ENCODE peak calls at places on chromosomes 11 and 22, in five cellular contexts. C is IMR-90, J is endothelial cell, O is HL-60, D is AG10803. K is an unnamed sample.
A peak's percentile ranks its signal among the peaks of the same experiment; 100 is the strongest.

GRCh38 chr22:20885557-20886323 is 26.9 kb downstream of the SNAP29 start:
- DNase-seq in C (peak; percentile 82), J (peak; percentile 87), O (peak; percentile 85), D (peak; percentile 75), K (peak; percentile 92)

GRCh38 chr11:128323381-128323780 is 264.0 kb downstream of the ETS1 start:
- DNase-seq in C (peak; percentile 48), J (no peak), O (no peak), D (peak; percentile 43), K (peak; percentile 45)

GRCh38 chr11:59196777-59197176 is 15.9 kb downstream of the MPEG1 start:
- DNase-seq in C (no peak), J (no peak), O (no peak), D (no peak), K (no peak)

GRCh38 chr22:49158741-49159564 is 668.7 kb downstream of the BRD1 start:
- DNase-seq in C (no peak), J (no peak), O (no peak), D (no peak), K (no peak)

GRCh38 chr11:19279455-19279854 is 38.7 kb upstream of the E2F8 start:
- DNase-seq in C (no peak), J (no peak), O (no peak), D (no peak), K (no peak)

GRCh38 chr11:72240461-72241289 is 3.3 kb downstream of the PHOX2A start:
- DNase-seq in C (no peak), J (no peak), O (no peak), D (no peak), K (no peak)

GRCh38 chr11:115612331-115612730 is 108.1 kb upstream of the CADM1 start:
- DNase-seq in C (peak; percentile 50), J (no peak), O (no peak), D (peak; percentile 61), K (no peak)

GRCh38 chr11:103091441-103091809 is 535 bp downstream of the DCUN1D5 start:
- DNase-seq in C (peak; percentile 41), J (peak; percentile 48), O (peak; percentile 50), D (no peak), K (peak; percentile 51)

GRCh38 chr11:76768091-76769047 is 14.8 kb upstream of the TSKU start:
- DNase-seq in C (no peak), J (no peak), O (peak; percentile 95), D (peak; percentile 45), K (no peak)

GRCh38 chr11:44203270-44204043 is 106.5 kb downstream of the ALX4 start:
- DNase-seq in C (no peak), J (no peak), O (no peak), D (no peak), K (no peak)

GRCh38 chr11:83815736-83816135 is 529.6 kb upstream of the CCDC90B start:
- DNase-seq in C (peak; percentile 23), J (no peak), O (no peak), D (no peak), K (no peak)

DNA sequence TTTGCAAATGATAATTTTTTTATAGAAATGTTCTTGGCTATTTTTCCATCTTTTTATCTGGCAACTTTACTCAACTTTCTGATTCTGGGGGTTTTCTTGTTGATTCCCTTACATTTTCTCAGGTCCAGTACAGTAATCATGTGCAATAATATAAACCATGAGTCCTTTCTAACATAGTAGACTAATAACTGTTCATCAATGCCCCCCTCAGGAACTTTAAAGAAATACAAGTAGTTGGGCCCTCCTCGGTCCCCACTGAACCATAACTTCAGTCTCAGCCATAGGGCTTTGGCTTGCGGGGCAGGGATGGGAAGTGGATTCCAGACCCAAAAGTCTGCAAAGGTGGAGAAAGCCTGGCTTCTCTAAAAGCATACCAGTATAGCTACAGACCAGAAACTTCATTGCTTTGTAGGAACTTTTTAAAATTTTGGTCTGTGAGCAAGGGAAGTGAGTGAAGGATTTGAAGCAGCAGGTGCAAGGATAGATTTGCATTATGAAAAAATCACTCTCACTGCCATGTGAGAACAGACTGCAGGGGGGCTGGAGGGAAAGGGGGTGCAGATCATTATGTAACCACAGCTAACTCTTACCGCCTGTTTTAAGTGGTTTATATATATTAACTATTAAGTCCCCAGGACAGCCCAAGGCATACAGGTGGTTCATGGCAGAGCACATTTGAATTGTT is 10.5 kb upstream of the TUB start:
- DNase-seq in C (peak; percentile 61), J (no peak), O (no peak), D (peak; percentile 41), K (peak; percentile 63)
- TF ChIP-seq CTCF in C (peak; percentile 62), J (peak; percentile 24), O (no peak), D (peak; percentile 57), K (peak; percentile 58)

DNA sequence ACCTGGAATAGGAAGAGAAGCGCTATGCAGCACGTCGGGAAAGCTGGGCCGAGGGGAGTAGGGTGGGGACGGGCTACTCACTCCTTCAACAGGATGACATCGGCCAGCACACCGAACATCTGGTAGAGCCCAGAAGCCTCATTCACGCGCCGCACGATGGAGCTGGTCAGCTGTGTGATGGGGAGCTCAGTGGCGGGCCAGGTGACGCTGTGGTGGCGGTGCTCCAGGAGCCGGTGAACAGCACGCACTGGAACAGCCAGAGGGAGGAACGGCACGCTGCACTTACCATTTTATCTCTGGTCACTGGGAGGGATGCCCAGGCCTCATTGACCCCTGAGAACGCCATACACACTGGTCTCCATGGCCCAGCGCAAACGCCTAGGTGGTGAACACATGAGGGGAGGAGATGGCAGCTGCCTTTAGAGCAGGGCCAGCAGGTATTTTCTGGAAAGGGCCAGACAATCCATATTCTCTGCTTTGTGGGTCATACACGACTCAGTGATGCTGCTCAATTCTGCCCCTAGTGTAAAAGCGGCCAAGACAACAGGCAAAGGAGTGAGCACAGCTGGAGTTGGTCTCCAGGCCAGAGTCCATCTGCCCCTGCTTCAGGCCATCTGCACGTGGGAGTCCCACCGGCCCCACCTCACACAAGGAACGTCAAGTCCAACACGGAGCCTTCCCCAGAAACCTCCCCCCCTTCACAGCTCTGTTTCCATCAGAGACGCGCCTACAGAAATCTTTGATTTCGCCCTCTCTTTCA is 8.8 kb downstream of the FOXRED2 start:
- DNase-seq in C (no peak), J (no peak), O (no peak), D (no peak), K (no peak)
- TF ChIP-seq CTCF in C (no peak), J (no peak), O (no peak), D (no peak), K (no peak)

GRCh38 chr22:30273196-30273595 is 6.5 kb upstream of the OSM start:
- DNase-seq in C (no peak), J (no peak), O (peak; percentile 90), D (no peak), K (no peak)

GRCh38 chr22:30267382-30268302 is 991 bp upstream of the OSM start:
- DNase-seq in C (no peak), J (no peak), O (peak; percentile 76), D (no peak), K (no peak)

GRCh38 chr22:30272781-30273180 is 6.1 kb upstream of the OSM start:
- DNase-seq in C (no peak), J (no peak), O (no peak), D (no peak), K (no peak)

GRCh38 chr22:30268331-30268730 is 1.7 kb upstream of the OSM start:
- DNase-seq in C (no peak), J (no peak), O (no peak), D (no peak), K (no peak)

DNA sequence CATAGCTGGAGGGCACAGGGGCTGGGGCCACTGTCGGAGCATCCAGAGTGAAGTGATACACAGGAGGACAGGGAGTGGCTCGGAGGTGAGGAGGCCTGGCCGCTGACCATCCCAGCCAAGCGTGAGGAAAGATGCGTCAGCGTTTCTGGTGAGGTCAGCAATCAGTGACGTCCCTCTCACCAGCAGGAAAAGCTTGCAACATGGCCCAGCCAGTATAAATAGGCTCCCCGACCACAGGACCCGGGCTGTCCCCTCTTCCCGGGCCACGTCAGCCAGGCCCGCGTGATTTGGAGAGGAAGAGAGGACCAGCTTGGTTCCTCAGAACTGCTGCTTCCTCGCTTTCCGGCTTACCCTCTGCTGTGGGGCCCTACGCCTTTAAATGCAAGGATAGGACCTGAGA is 4.2 kb upstream of the OSM start:
- DNase-seq in C (peak; percentile 81), J (no peak), O (peak; percentile 90), D (no peak), K (no peak)
- TF ChIP-seq CTCF in C (no peak), J (no peak), O (no peak), D (no peak), K (no peak)

DNA sequence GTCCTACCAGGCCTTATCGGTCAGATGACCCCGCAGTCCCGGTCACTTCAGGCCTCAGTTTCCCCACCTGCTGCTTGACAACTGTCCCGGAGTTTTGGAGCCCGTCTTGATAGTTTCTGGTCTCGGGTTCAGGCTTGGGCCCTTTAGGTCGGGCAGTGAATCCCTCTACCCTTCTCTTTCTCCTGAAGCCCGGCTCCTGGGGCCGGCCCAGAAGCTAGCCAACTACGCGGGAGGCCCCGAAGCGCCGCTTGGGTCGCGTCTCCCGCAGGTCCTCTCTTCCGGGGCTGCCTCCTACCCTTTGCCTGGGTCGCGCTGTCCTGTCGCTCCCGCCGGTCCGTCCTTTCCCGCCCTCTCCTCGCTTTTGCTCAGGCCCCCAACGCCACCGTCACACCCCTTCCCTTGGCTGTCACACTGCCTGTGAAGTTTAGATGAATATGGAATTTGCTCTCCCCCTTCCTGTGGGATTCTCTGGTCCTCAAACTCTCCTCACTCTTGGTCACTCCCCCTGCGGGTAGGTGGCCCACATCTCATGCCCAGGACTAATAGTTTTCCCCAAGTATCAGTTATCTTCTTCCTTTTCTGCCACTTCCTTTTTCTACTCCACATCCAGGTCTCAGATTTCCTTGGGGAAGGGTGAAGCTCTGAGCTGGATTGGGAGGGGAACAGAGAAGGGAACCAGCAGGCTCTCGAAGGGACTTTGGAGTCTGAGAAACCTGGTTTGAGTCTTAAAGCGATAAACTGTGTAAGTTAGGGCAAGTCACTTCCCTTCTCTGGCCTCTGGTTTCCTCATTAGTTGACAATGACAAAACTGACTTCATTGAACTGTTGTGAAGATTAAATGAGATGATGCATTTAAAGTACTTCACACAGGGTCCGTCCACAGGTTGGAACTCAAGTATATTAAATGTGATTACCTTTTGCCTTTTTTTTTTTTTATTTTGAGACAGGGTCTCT is 791 bp downstream of the RAB1B start:
- DNase-seq in C (peak; percentile 48), J (no peak), O (peak; percentile 43), D (peak; percentile 54), K (peak; percentile 40)
- TF ChIP-seq CTCF in C (peak; percentile 40), J (peak; percentile 41), O (peak; percentile 4), D (peak; percentile 48), K (peak; percentile 43)

DNA sequence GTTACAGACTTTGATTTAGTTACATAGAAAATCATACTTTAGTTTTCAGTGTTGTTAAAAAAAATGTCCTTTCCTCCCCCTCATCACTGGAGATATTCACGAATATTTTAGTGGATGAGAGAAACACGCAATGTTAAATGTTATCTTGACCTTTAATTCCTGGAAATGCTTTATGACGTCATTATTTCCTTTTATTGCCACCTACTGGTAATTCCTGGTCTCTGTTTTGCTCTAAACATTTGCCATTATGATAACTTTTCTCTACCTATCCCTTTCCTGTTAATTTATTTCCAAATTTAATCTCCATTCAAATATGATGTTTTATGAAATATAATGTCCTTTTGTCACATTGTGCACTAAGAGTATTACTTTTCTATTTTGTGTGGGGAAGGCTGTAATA is 770.6 kb downstream of the FAM181B start:
- DNase-seq in C (no peak), J (no peak), O (no peak), D (no peak), K (peak; percentile 1)
- TF ChIP-seq CTCF in C (no peak), J (peak; percentile 23), O (no peak), D (peak; percentile 20), K (no peak)